ENCODE peak calls at places on chromosomes 2 and 18, in five cellular contexts. G is fibroblast of lung, U is pancreas, E is brain microvascular endothelial cell, B is stomach. V is an unnamed sample.

GRCh38 chr2:47655563-47655880 is 127.4 kb upstream of the MSH6 start:
- DNase-seq in B (no peak), U (no peak), E (no peak), G (no peak), V (no peak)

GRCh38 chr2:54531558-54531957 is 75.4 kb downstream of the SPTBN1 start:
- DNase-seq in B (no peak), E (peak), G (peak), U (no peak), V (no peak)

GRCh38 chr2:27581417-27582128 is 1.3 kb upstream of the ZNF512 start:
- DNase-seq in B (no peak), U (no peak), G (no peak), E (no peak), V (no peak)

GRCh38 chr2:122960727-122961641 is 1064.1 kb upstream of the CNTNAP5 start:
- DNase-seq in B (no peak), U (no peak), G (peak), E (peak), V (no peak)

GRCh38 chr2:105327690-105328089 is 1.8 kb downstream of the TGFBRAP1 start:
- DNase-seq in G (no peak), B (no peak), U (no peak), E (no peak), V (no peak)

GRCh38 chr2:153388246-153388645 is 90.3 kb downstream of the RPRM start:
- DNase-seq in U (no peak), E (no peak), B (no peak), G (peak), V (no peak)

GRCh38 chr2:146412625-146413024 is 1432.2 kb upstream of the ACVR2A start:
- DNase-seq in U (no peak), G (no peak), E (no peak), B (no peak), V (no peak)

GRCh38 chr2:656676-657075 is 20.5 kb downstream of the TMEM18 start:
- DNase-seq in U (no peak), G (no peak), E (no peak), B (no peak), V (no peak)

GRCh38 chr2:226873826-226874225 is 38.0 kb downstream of the RHBDD1 start:
- DNase-seq in U (no peak), G (no peak), E (no peak), B (no peak), V (no peak)

GRCh38 chr2:208373460-208374089 is 33.0 kb upstream of the PTH2R start:
- DNase-seq in U (no peak), B (no peak), E (peak), G (peak), V (peak)

GRCh38 chr2:28378679-28379392 is 13.8 kb upstream of the FOSL2 start:
- DNase-seq in E (no peak), B (no peak), G (no peak), U (no peak), V (no peak)

GRCh38 chr18:69755041-69755440 is 192.6 kb downstream of the CD226 start:
- DNase-seq in E (no peak), G (peak), B (no peak), U (no peak), V (no peak)

GRCh38 chr2:128347701-128348504 is 29.2 kb upstream of the HS6ST1 start:
- DNase-seq in B (peak), G (peak), U (peak), E (no peak), V (peak)

GRCh38 chr2:46922049-46922448 is 6.4 kb upstream of the MCFD2 start:
- DNase-seq in E (no peak), U (no peak), G (no peak), B (no peak), V (no peak)

GRCh38 chr2:71690876-71691275 is 237.5 kb downstream of the DYSF start:
- DNase-seq in G (no peak), E (no peak), B (no peak), U (no peak), V (no peak)

GRCh38 chr18:70634576-70635147 is 345.8 kb downstream of the SOCS6 start:
- DNase-seq in E (no peak), G (no peak), U (no peak), B (no peak), V (no peak)

GRCh38 chr2:62831729-62832128 is 126.2 kb downstream of the EHBP1 start:
- DNase-seq in B (no peak), E (no peak), G (no peak), U (no peak), V (no peak)

GRCh38 chr2:127106457-127106997 is 427 bp downstream of the BIN1 start:
- DNase-seq in U (peak), B (peak), G (peak), E (no peak), V (no peak)

GRCh38 chr2:238898534-238899281 is 50.8 kb downstream of the TWIST2 start:
- DNase-seq in U (peak), E (no peak), G (no peak), B (no peak), V (no peak)

GRCh38 chr18:59079264-59079972 is 60.3 kb upstream of the SEC11C start:
- DNase-seq in U (no peak), G (no peak), E (peak), B (no peak), V (peak)

DNA sequence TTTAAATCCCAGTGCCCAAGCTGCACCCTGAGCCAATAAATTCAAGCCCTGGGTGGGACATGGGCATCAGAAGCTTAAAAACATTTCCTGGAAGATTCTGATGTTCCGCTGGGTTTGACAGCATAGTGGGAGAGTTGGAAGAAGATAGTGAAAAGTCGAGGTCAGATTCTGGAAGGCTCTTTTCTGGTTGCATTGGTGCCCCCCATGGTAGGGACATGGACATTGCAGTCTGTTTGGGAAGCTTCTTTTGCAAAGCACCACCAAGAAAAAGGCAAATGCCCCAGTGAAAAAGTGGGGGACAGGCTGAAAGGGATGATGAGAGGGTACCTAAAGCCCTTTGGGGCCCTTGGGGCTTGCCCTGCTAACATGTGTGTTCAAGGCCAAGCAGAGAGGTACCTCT is 21.0 kb downstream of the MERTK start:
- DNase-seq in U (no peak), E (no peak), B (no peak), G (no peak), V (no peak)
- TF ChIP-seq CTCF in U (no peak), E (peak), B (no peak), G (peak), V (no peak)

GRCh38 chr2:30275256-30275655 is 43.9 kb downstream of the LBH start:
- DNase-seq in B (no peak), U (no peak), E (no peak), G (no peak), V (no peak)
- H3K27ac ChIP-seq in B (no peak), U (peak), E (peak), G (no peak), V (no peak)

DNA sequence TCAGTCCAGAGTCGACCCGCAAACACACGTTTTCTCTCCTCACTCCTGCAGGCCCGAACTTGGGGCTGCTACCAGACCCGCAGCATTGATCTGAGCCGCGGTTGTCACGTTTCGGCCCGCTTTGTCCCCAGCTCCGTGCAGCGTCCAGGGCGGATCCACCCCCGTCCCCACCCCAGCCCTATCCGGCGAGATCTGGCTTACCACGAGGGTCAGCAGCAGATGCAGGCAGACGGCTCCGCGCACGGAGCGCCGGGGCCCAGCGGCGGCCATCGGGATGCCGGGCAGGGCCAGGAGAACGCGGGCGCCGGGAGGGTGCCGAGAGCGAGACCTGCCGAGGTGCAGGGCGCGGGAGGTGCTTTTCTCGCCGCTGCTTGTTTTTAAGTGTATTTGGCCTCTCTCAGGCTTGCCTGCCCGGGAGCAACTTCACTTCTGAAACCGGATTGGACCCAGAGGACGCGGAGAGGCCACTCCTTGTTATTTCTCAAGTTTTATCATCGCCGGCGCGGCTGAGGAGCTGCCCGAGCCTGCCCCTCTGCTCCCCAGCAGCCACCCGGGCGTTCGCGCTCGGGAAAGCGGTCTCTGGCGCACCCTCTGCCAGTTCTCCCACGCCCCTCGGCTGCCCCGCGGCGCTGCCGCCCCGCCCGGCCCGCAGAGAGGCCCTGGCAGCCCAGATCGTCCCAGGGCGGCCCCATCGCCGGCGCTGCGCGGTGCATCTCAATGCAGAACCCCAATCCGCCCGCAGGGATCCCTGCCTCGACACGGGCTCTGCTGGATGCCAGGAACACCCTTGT is at the start of gene DSC3:
- DNase-seq in G (peak), U (peak), B (no peak), E (no peak), V (peak)
- TF ChIP-seq CTCF in G (no peak), U (no peak), B (no peak), E (no peak), V (no peak)

GRCh38 chr18:40387130-40387821 is 1567.8 kb upstream of the PIK3C3 start:
- DNase-seq in B (no peak), U (no peak), G (no peak), E (no peak), V (no peak)
- H3K27ac ChIP-seq in B (no peak), U (no peak), G (no peak), E (no peak), V (no peak)

DNA sequence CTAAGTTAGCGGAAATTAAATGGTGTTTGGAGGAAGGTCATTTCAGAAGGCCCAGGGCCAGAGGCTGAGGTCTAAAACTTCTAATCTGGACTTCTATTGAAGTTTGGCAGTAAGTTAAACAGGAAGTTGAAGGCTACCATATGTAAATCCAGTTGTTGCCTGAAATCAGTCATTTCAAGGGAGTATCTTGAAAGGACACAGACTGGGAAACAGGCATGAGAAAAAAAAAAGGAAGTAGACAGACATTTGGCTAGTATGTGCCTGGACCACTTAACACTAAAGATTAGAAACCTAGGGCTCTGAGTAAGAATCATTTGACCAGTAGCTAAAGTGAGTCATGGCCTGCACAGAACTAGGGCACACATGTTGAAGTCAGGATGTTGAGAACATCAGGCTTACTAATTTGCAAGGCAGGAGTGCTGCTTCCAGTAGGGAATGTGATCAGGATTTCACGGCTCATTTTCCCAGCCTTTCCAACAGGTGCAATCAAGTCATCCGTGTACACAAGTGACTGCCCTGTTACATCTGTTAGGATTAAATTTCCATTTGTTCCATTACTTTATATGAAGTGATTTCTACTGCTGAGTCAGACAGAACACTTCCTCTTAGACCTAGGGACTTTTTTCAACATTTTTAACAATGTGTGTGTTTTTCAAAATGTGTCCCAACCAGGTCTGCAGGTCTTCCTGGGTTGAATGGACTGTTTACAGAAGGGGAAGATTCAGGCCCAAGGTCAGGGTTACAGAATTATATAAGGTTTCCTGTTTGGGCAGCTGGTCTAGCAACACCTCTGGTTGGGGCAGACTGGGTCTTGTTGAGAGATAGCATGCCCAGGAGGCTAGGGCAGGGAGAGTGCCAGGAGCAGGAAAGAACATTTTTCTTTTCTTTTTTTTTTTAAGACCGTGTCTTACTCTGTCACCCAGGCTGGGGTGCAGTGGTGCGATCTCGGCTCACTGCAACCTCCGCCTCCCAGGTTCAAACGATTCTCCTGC is 145.6 kb downstream of the TGIF1 start:
- DNase-seq in B (peak), E (peak), U (no peak), G (peak), V (peak)
- TF ChIP-seq CTCF in B (no peak), E (no peak), U (no peak), G (no peak), V (peak)